ENCODE peak calls at places on chromosome 17, in ten cellular contexts. P is testis, N is epithelial cell of proximal tubule, R is DND-41, X is SK-N-SH, H is PC-9, T is AG09319, G is prostate gland, S is mucosa of descending colon, Q is ascending aorta. J is an unnamed sample.

GRCh38 chr17:1644493-1645206 is 882 bp downstream of the SCARF1 start:
- DNase-seq in S (peak; percentile 65), P (no peak), X (no peak), R (no peak), N (no peak), G (no peak), Q (no peak), H (no peak), T (no peak), J (no peak)

GRCh38 chr17:4310349-4311060 is 46.7 kb upstream of the ANKFY1 start:
- DNase-seq in T (peak; percentile 16), Q (no peak), X (no peak), P (peak; percentile 43), H (no peak), R (no peak), N (no peak), S (no peak), G (no peak), J (no peak)

GRCh38 chr17:44589316-44590071 is 32.2 kb downstream of the FZD2 start:
- DNase-seq in T (peak; percentile 32), H (no peak), S (no peak), N (no peak), G (no peak), R (no peak), Q (no peak), X (peak; percentile 41), P (no peak), J (no peak)

GRCh38 chr17:81701288-81702071 is 1.7 kb upstream of the MRPL12 start:
- DNase-seq in P (no peak), R (no peak), T (no peak), H (no peak), Q (no peak), S (peak; percentile 48), N (no peak), X (no peak), G (no peak), J (no peak)

GRCh38 chr17:82972836-82973372 is 106.5 kb upstream of the METRNL start:
- DNase-seq in H (no peak), X (peak; percentile 10), G (no peak), S (no peak), T (no peak), Q (no peak), N (no peak), R (no peak), P (peak; percentile 10), J (no peak)

GRCh38 chr17:35973333-35974260 is 7.7 kb downstream of the CCL16 start:
- DNase-seq in S (no peak), P (no peak), N (no peak), R (no peak), T (no peak), Q (no peak), H (no peak), G (no peak), X (no peak), J (no peak)

GRCh38 chr17:82787081-82787848 is 35.4 kb downstream of the TBCD start:
- DNase-seq in R (no peak), X (no peak), Q (no peak), S (no peak), N (no peak), T (peak; percentile 59), P (no peak), G (peak; percentile 69), H (no peak), J (no peak)

GRCh38 chr17:43018932-43019331 is 3.3 kb downstream of the VAT1 start:
- DNase-seq in S (no peak), H (no peak), R (no peak), N (no peak), Q (no peak), X (no peak), P (no peak), T (no peak), G (no peak), J (no peak)

GRCh38 chr17:54839022-54839806 is 61.4 kb upstream of the TOM1L1 start:
- DNase-seq in P (no peak), G (no peak), H (no peak), N (no peak), Q (no peak), X (peak; percentile 21), T (no peak), R (no peak), S (no peak), J (no peak)

GRCh38 chr17:57889892-57890856 is 40.3 kb upstream of the MRPS23 start:
- DNase-seq in S (peak; percentile 82), H (no peak), T (peak; percentile 68), R (no peak), N (peak; percentile 56), Q (peak; percentile 80), G (peak; percentile 82), P (peak; percentile 63), X (peak; percentile 66), J (no peak)

GRCh38 chr17:65099941-65100315 is 37.2 kb upstream of the RGS9 start:
- DNase-seq in N (peak; percentile 96), H (peak; percentile 76), X (no peak), S (peak; percentile 68), P (peak; percentile 22), R (peak; percentile 13), Q (no peak), G (no peak), T (peak; percentile 44), J (no peak)

DNA sequence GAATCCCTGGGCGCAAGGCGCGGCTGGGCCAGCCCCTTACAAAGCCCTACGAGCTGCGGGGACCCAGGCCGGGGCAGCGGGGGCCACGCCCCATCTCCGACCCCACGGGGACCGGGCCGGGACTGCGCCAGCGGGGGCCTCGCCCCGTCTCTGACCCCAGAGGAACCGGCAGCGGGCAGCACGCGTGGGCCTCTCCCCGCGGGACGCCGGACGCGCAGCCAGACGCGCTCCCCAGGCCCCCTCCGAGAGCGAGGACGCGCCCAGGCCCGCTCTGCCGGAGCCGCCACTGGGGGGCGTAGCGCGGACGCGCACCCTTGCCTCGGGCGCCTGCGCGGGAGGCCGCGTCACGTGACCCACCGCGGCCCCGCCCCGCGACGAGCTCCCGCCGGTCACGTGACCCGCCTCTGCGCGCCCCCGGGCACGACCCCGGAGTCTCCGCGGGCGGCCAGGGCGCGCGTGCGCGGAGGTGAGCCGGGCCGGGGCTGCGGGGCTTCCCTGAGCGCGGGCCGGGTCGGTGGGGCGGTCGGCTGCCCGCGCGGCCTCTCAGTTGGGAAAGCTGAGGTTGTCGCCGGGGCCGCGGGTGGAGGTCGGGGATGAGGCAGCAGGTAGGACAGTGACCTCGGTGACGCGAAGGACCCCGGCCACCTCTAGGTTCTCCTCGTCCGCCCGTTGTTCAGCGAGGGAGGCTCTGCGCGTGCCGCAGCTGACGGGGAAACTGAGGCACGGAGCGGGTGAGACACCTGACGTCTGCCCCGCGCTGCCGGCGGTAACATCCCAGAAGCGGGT is at the start of gene GAA:
- DNase-seq in N (no peak), Q (peak; percentile 24), P (peak; percentile 87), H (peak; percentile 36), T (peak; percentile 57), R (peak; percentile 87), G (peak; percentile 77), S (peak; percentile 89), X (peak; percentile 100), J (peak; percentile 96)
- TF ChIP-seq CTCF in N (peak; percentile 54), Q (peak; percentile 66), P (peak; percentile 98), H (peak; percentile 61), T (peak; percentile 51), R (peak; percentile 87), G (peak; percentile 99), S (peak; percentile 92), X (peak; percentile 72), J (peak; percentile 94)

GRCh38 chr17:40615989-40616476 is 31.6 kb downstream of the SMARCE1 start:
- DNase-seq in N (no peak), S (no peak), P (no peak), H (no peak), Q (no peak), G (no peak), R (no peak), T (no peak), X (no peak), J (no peak)

GRCh38 chr17:40614431-40615294 is 33.0 kb downstream of the SMARCE1 start:
- DNase-seq in X (no peak), T (no peak), Q (no peak), S (no peak), G (no peak), P (peak; percentile 55), N (no peak), R (no peak), H (no peak), J (no peak)

GRCh38 chr17:40613755-40614154 is 33.9 kb downstream of the SMARCE1 start:
- DNase-seq in S (no peak), G (no peak), H (no peak), Q (no peak), R (no peak), P (no peak), N (no peak), T (no peak), X (no peak), J (no peak)

GRCh38 chr17:40616592-40616991 is 31.0 kb downstream of the SMARCE1 start:
- DNase-seq in P (no peak), Q (no peak), H (no peak), G (no peak), S (no peak), N (no peak), X (no peak), T (no peak), R (no peak), J (no peak)

GRCh38 chr17:40615295-40615988 is 32.2 kb downstream of the SMARCE1 start:
- DNase-seq in X (peak; percentile 41), G (peak; percentile 34), S (no peak), N (peak; percentile 72), Q (no peak), R (no peak), P (peak; percentile 77), H (peak; percentile 72), T (no peak), J (no peak)
- TF ChIP-seq CTCF in X (peak; percentile 29), G (peak; percentile 68), S (no peak), N (peak; percentile 72), Q (no peak), R (peak; percentile 17), P (peak; percentile 43), H (peak; percentile 73), T (peak; percentile 33), J (peak; percentile 63)

DNA sequence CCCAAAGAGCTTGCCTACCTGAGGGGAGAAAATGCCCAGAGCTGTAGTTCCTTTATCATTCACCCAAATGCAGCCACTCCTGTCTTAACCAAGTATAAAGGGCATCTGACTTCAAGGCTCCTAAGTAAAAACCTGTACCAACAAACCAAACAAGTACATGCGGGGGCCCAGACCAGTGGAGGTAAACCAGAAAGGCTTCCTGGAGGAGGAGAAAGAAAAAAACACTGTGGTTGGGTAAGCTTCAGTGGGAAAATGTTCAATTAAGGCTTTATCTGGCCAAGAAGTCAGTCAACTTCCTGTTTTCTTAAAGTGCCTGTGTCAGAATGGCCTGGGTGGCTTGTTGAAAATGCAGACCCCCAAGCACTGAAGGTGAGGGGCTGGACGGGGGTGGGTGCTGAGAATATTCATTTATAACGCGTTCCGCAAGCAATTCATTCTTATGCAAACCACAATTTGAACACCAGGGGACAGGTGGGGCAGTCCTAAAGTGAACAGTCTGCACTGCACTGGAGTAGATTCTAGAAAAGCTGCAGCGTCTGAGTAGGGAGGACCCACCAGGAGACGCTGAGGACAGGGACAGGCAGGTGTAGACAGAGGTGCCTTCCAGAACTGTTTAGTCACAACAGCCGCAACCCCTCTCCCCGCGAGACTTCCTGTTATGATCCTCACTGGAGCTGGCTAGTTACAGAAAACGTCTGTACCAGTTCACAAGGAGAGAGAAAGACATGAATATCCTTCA is 467.1 kb downstream of the SOX9 start:
- DNase-seq in R (peak; percentile 14), T (no peak), X (no peak), S (no peak), N (no peak), Q (no peak), H (peak; percentile 75), P (no peak), G (no peak), J (no peak)
- TF ChIP-seq CTCF in R (no peak), T (no peak), X (peak; percentile 19), S (no peak), N (peak; percentile 25), Q (no peak), H (peak; percentile 20), P (no peak), G (peak; percentile 21), J (peak; percentile 30)

GRCh38 chr17:56499799-56500388 is 93.6 kb upstream of the NOG start:
- DNase-seq in G (no peak), T (no peak), X (no peak), R (peak; percentile 23), P (peak; percentile 40), N (no peak), Q (no peak), H (peak; percentile 41), S (no peak), J (no peak)
- TF ChIP-seq CTCF in G (no peak), T (peak; percentile 28), X (peak; percentile 73), R (peak; percentile 51), P (peak; percentile 11), N (peak; percentile 66), Q (peak; percentile 16), H (peak; percentile 82), S (no peak), J (peak; percentile 70)